ENCODE peak calls at places on chromosomes 16 and 17, in ten cellular contexts. I, M, F, N, Y, P, R, S, K and V are unnamed samples. For H3K4me1, the result is how much of the 10 kb centered on the place peaks cover.

GRCh38 chr16:30382398-30383015 is at the start of gene SEPTIN1:
- DNase-seq in I (no peak), M (no peak), F (no peak), N (no peak), Y (peak), P (no peak), R (no peak), S (no peak), K (peak), V (no peak)

GRCh38 chr16:74709477-74709877 is 8.8 kb upstream of the MLKL start:
- DNase-seq in I (peak), M (peak), F (peak), N (peak), Y (peak), P (peak), R (peak), S (peak), K (peak), V (peak)

GRCh38 chr17:3704931-3705717 is 9.2 kb upstream of the P2RX5 start:
- DNase-seq in I (no peak), M (no peak), F (no peak), N (no peak), Y (no peak), P (no peak), R (no peak), S (no peak), K (no peak), V (no peak)

GRCh38 chr17:62405451-62405850 is 18.2 kb upstream of the METTL2A start:
- DNase-seq in I (no peak), M (no peak), F (no peak), N (no peak), Y (no peak), P (no peak), R (no peak), S (no peak), K (no peak), V (peak)

GRCh38 chr16:53421248-53421647 is 13.0 kb upstream of the RBL2 start:
- DNase-seq in I (no peak), M (no peak), F (no peak), N (no peak), Y (no peak), P (no peak), R (no peak), S (no peak), K (no peak), V (no peak)

GRCh38 chr16:1082952-1083675 is 10.6 kb downstream of the SSTR5 start:
- DNase-seq in I (no peak), M (no peak), F (peak), N (no peak), Y (no peak), P (no peak), R (no peak), S (no peak), K (no peak), V (no peak)

GRCh38 chr16:85592700-85593502 is 20.2 kb upstream of the GSE1 start:
- DNase-seq in I (no peak), M (no peak), F (no peak), N (peak), Y (no peak), P (no peak), R (no peak), S (no peak), K (no peak), V (peak)

GRCh38 chr16:86222541-86222940 is 287.8 kb upstream of the FOXF1 start:
- DNase-seq in I (peak), M (no peak), F (no peak), N (peak), Y (no peak), P (no peak), R (no peak), S (no peak), K (no peak), V (peak)

GRCh38 chr16:86414991-86415740 is 95.2 kb upstream of the FOXF1 start:
- DNase-seq in I (no peak), M (no peak), F (no peak), N (no peak), Y (no peak), P (no peak), R (no peak), S (no peak), K (no peak), V (no peak)

DNA sequence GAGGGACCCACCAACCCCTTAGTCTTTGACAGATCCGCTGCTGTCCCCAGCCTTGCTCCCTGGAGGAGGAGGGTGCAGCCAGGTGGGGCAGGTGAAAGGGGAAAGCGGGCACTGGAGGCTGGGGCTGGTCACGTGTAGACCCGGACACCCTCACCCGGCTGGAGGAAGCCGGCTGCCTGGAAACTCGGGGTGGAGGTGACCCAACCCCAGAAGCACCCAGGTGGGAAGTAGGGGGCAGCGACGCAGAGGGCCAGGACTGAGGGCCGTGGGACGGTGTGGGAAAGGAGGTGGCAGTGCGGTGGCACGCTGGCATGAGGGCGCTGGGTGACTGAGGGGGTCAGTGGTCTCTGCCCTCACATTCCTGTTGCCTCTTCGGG is 2.7 kb downstream of the TRAF7 start:
- DNase-seq in I (no peak), M (no peak), F (no peak), N (no peak), Y (no peak), P (no peak), R (no peak), S (no peak), K (no peak), V (no peak)
- H3K4me1 ChIP-seq in I (under half), M (under half), F (under half), N (half or more), Y (under half), P (under half), R (half or more), S (under half), K (half or more), V (half or more)

GRCh38 chr16:17457997-17458396 is 12.8 kb downstream of the XYLT1 start:
- DNase-seq in I (no peak), M (no peak), F (no peak), N (no peak), Y (no peak), P (no peak), R (no peak), S (no peak), K (no peak), V (no peak)

GRCh38 chr16:17459903-17460521 is 10.7 kb downstream of the XYLT1 start:
- DNase-seq in I (no peak), M (peak), F (no peak), N (no peak), Y (no peak), P (no peak), R (no peak), S (no peak), K (no peak), V (no peak)

GRCh38 chr16:17461951-17462729 is 8.6 kb downstream of the XYLT1 start:
- DNase-seq in I (peak), M (no peak), F (no peak), N (no peak), Y (no peak), P (no peak), R (no peak), S (no peak), K (no peak), V (no peak)

GRCh38 chr16:17463335-17463734 is 7.4 kb downstream of the XYLT1 start:
- DNase-seq in I (no peak), M (no peak), F (no peak), N (no peak), Y (no peak), P (no peak), R (no peak), S (no peak), K (no peak), V (no peak)

GRCh38 chr16:17460890-17461289 is 9.9 kb downstream of the XYLT1 start:
- DNase-seq in I (no peak), M (no peak), F (no peak), N (no peak), Y (no peak), P (no peak), R (no peak), S (no peak), K (no peak), V (no peak)
- H3K4me3 ChIP-seq in I (no peak), M (no peak), F (no peak), N (no peak), Y (no peak), P (no peak), R (no peak), S (no peak), K (no peak), V (no peak)

GRCh38 chr16:11966173-11966572 is 1.2 kb downstream of the TNFRSF17 start:
- DNase-seq in I (no peak), M (no peak), F (no peak), N (no peak), Y (no peak), P (no peak), R (no peak), S (no peak), K (no peak), V (no peak)
- H3K4me1 ChIP-seq in I (under half), M (under half), F (under half), N (under half), Y (under half), P (under half), R (under half), S (under half), K (under half), V (under half)

GRCh38 chr17:48577330-48577945 is 712 bp downstream of the HOXB4 start:
- DNase-seq in I (no peak), M (no peak), F (no peak), N (no peak), Y (no peak), P (no peak), R (no peak), S (no peak), K (no peak), V (no peak)
- H3K4me3 ChIP-seq in I (no peak), M (peak), F (peak), N (peak), Y (peak), P (peak), R (peak), S (no peak), K (no peak), V (peak)